ENCODE peak calls at places on chromosomes 16 and 17, in seven cellular contexts. N is AG09319, Y is NB4, G is esophagus squamous epithelium, F is A549, B is dorsolateral prefrontal cortex, Z is neural crest cell. R is an unnamed sample.

GRCh38 chr17:37605813-37606505 is 3.3 kb downstream of the SYNRG start:
- DNase-seq in B (no peak), Y (peak; percentile 51), Z (no peak), G (no peak), F (no peak), N (no peak), R (no peak)

GRCh38 chr16:84056933-84057332 is 14.3 kb upstream of the SLC38A8 start:
- DNase-seq in F (no peak), B (no peak), N (no peak), Z (no peak), G (no peak), Y (no peak), R (no peak)

GRCh38 chr17:8141046-8141445 is 11.2 kb downstream of the PER1 start:
- DNase-seq in Y (no peak), F (no peak), B (no peak), N (no peak), G (no peak), Z (no peak), R (no peak)

GRCh38 chr16:54817432-54817831 is 113.2 kb upstream of the IRX5 start:
- DNase-seq in B (no peak), G (no peak), N (no peak), Z (no peak), Y (peak; percentile 60), F (peak; percentile 42), R (peak; percentile 12)

GRCh38 chr16:31754998-31755615 is 118.5 kb upstream of the ZNF267 start:
- DNase-seq in B (no peak), N (no peak), Y (no peak), G (no peak), Z (no peak), F (peak; percentile 10), R (no peak)

GRCh38 chr16:1858189-1858588 is 13.8 kb downstream of the MEIOB start:
- DNase-seq in N (no peak), Y (no peak), Z (no peak), B (no peak), G (no peak), F (no peak), R (no peak)

GRCh38 chr16:67396775-67397450 is 3.6 kb upstream of the TPPP3 start:
- DNase-seq in F (no peak), Z (no peak), G (no peak), B (no peak), N (no peak), Y (no peak), R (no peak)

GRCh38 chr17:2500446-2500845 is 11.2 kb downstream of the METTL16 start:
- DNase-seq in B (no peak), N (no peak), Y (no peak), F (no peak), G (no peak), Z (no peak), R (no peak)

GRCh38 chr17:37327341-37328090 is 48.3 kb upstream of the C17orf78 start:
- DNase-seq in N (peak; percentile 93), Y (no peak), Z (no peak), G (no peak), F (peak; percentile 38), B (no peak), R (no peak)

GRCh38 chr16:69463876-69464275 is 39.5 kb downstream of the CYB5B start:
- DNase-seq in Y (no peak), N (no peak), Z (no peak), F (no peak), B (no peak), G (no peak), R (no peak)

GRCh38 chr16:10535461-10535860 is 44.9 kb downstream of the EMP2 start:
- DNase-seq in F (no peak), B (no peak), G (no peak), N (no peak), Y (no peak), Z (no peak), R (no peak)

GRCh38 chr17:49364119-49364518 is 2.1 kb upstream of the ZNF652 start:
- DNase-seq in N (no peak), Y (no peak), B (no peak), F (no peak), G (no peak), Z (no peak), R (no peak)

GRCh38 chr17:77129568-77130301 is 11.0 kb upstream of the SEC14L1 start:
- DNase-seq in Z (no peak), Y (no peak), N (no peak), G (no peak), B (no peak), F (no peak), R (no peak)

GRCh38 chr17:325270-325976 is 27.2 kb downstream of the RPH3AL start:
- DNase-seq in Y (no peak), B (no peak), N (no peak), F (no peak), G (no peak), Z (no peak), R (no peak)

GRCh38 chr16:81885976-81886586 is 107.0 kb downstream of the PLCG2 start:
- DNase-seq in N (no peak), B (no peak), Z (peak; percentile 42), Y (peak; percentile 63), G (no peak), F (peak; percentile 47), R (peak; percentile 75)

GRCh38 chr17:43546317-43547188 is at the start of gene ETV4:
- DNase-seq in Z (peak; percentile 93), B (peak; percentile 86), Y (peak; percentile 97), N (peak; percentile 76), F (peak; percentile 96), G (peak; percentile 41), R (peak; percentile 99)

GRCh38 chr16:11078812-11079459 is 134.6 kb downstream of the CLEC16A start:
- DNase-seq in F (no peak), N (peak; percentile 54), B (no peak), Y (no peak), Z (no peak), G (no peak), R (no peak)

DNA sequence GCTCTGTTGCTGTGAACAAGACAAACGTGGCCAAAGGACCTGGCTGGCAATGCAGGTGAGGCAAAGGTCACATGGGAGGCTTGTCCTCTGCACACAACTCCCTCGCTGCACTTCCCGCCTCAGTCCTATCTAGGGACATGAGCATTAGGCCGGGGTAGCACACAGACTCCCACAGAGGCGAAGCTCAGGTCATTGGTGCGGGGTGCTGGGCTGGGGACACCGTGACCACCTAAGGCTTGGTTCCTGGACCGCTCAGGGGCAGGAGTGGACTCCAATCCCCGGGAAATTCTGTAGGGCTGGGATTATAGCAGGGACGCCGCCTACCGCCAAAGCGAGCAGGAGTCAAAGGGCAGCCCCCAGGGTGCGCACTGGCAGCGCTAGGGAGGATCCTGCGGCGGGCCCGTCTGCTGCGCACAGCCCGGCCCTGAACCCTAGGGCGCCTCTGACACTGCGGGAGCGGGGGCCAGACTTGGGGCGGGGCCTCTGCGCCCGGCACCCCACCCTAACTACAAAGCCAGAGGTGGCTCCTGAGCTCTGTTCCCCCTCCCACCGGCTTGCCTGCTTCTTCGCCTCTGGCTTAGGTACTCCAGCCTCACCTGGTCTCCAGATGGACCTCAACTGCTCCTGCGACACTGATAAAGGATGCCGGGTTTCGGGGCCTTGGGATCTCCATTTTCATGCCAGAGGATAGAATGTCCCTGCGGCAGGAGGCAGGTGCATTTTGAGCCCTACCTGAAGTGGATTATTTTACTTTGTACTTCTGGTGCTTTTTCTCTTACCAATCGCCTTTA is 3.9 kb upstream of the MT1B start:
- DNase-seq in N (no peak), Z (no peak), B (no peak), G (no peak), Y (no peak), F (no peak), R (no peak)
- TF ChIP-seq CTCF in N (no peak), Z (no peak), B (no peak), G (no peak), Y (no peak), F (no peak), R (no peak)

GRCh38 chr16:2955438-2955778 is 8.7 kb upstream of the KREMEN2 start:
- DNase-seq in G (no peak), Z (no peak), N (no peak), F (no peak), B (no peak), Y (no peak), R (no peak)
- TF ChIP-seq CTCF in G (no peak), Z (no peak), N (no peak), F (no peak), B (no peak), Y (no peak), R (no peak)

DNA sequence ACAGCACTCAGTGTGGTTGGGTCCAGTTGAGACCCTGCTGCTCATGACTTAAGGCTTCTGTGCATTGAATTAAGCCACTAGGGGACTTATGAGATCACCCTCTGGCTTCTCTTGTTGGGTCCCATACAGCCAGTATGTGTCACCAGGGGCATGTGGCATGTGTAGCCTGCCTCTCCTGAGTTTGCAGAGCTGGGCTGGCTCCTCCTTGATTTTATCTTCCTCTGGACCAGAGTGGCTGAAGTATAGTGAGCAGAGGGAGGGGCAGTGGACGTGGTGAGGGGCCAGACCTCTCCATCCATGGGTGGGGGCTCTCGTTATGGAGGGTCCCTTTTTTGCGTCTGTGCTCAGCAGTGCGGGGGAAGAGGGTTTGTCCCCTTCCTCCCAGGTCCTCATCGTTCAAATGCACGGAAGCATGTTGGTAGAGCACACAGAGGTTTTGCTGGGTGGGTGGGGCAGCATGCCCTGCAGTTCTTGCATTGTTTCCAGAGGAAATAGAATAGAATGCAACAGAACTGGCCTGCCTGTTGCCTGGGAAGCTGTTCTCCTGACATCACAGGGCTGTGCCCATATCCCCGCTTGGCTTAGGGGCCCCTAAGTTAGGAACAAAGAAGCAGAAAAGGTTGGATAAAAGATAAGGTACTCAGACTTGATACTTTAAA is 77.4 kb downstream of the SPECC1 start:
- DNase-seq in G (no peak), B (no peak), N (no peak), Z (no peak), F (no peak), Y (peak; percentile 38), R (no peak)
- TF ChIP-seq CTCF in G (no peak), B (no peak), N (no peak), Z (no peak), F (no peak), Y (no peak), R (no peak)

DNA sequence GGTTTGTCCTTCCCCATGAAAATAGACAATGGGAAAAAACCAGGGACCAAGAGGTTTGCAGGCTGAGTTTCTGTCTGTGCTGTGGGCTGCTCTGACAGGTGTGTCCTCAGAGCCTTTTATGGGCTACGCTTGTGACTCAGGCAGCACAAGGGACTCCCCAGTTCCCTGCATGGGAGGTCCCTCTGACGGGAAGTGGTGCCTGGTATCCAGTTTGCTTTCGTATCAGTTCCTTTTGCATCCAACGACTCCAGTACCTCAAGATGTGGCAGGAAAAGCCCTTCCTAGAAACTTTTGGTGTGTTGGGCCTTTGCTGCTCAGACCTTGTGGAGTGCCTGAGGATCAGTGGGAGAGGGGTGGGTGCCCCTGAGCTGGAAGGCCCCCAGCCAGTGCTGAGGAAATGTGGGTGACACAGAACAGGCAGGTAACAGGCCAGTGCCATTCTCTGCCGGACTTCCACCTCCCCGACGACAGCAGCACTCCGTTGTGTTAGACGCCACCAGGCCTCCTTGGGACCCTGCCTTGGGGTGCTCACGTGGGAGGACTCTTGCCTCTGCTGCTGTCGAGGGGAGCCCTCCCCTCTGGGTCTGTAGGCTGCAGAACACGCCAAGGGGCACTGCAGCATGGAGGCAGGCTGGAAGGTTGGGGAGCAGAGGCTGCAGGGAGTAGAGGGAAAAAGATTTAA is 38.4 kb upstream of the IRF8 start:
- DNase-seq in F (no peak), Y (peak; percentile 37), N (no peak), G (no peak), Z (no peak), B (no peak), R (no peak)
- TF ChIP-seq CTCF in F (no peak), Y (no peak), N (no peak), G (no peak), Z (no peak), B (no peak), R (no peak)

R was measured in Calu3.